ENCODE peak calls at places on chromosome 19, in four cellular contexts. L is HepG2, Y is K562, H is GM12878. G is an unnamed sample.

GRCh38 chr19:33447336-33448158 is 74.0 kb downstream of the CEBPG start:
- DNase-seq in L (no peak), H (no peak), Y (no peak), G (no peak)

GRCh38 chr19:19514881-19515763 is at the start of gene TSSK6:
- DNase-seq in L (peak), H (no peak), Y (no peak), G (no peak)

GRCh38 chr19:30029721-30030510 is 87.9 kb downstream of the URI1 start:
- DNase-seq in H (peak), L (no peak), Y (no peak), G (no peak)

GRCh38 chr19:38360351-38360750 is 14.0 kb upstream of the PSMD8 start:
- DNase-seq in Y (no peak), L (no peak), H (no peak), G (no peak)

GRCh38 chr19:19495614-19496603 is 19.4 kb downstream of the TSSK6 start:
- DNase-seq in H (no peak), L (no peak), Y (no peak), G (no peak)

GRCh38 chr19:51694318-51695085 is 1.4 kb downstream of the SPACA6 start:
- DNase-seq in Y (no peak), L (no peak), H (no peak), G (peak)

GRCh38 chr19:44692379-44692721 is 6.6 kb upstream of the CEACAM16 start:
- DNase-seq in H (no peak), Y (no peak), L (no peak), G (no peak)

GRCh38 chr19:52189745-52190678 is at the start of gene PPP2R1A:
- DNase-seq in H (peak), L (peak), Y (peak), G (peak)

DNA sequence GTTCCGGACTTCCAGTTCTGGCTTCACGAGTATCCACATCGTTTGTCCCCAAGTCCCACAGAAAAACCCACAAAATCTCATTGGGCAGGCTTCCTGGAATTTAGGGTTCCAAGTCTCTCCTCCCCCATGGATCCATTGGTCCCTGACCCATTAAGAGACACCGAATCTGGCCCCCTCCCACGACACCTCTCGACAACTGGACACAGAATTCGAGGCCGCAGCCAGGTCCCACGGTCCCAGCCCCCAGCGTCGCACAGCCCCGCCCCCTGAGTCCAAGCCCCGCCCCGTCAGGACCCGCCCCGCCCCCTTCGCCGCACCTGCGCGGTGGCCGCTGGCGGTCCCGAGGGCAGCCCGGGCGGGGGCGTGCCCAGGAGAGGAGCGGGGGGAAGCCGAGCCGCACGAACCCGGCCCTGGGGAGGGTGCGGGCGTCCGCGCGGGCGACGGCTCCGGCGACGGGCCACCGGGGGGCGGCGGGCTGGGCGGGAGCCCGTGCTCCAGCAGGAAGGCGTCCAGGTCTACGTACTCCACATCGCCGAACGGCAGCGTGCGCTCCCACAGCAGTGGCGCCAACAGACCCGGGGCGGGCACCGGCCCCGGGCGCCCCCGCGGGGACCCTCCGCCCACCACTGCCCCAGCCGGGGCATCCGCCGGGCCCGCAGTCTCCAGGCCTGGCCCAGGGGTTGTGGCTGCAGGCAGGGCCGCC is 1.8 kb downstream of the DBP start:
- DNase-seq in L (no peak), H (no peak), Y (peak), G (peak)
- TF ChIP-seq REST in L (peak), H (no peak), Y (no peak), G (no peak)

DNA sequence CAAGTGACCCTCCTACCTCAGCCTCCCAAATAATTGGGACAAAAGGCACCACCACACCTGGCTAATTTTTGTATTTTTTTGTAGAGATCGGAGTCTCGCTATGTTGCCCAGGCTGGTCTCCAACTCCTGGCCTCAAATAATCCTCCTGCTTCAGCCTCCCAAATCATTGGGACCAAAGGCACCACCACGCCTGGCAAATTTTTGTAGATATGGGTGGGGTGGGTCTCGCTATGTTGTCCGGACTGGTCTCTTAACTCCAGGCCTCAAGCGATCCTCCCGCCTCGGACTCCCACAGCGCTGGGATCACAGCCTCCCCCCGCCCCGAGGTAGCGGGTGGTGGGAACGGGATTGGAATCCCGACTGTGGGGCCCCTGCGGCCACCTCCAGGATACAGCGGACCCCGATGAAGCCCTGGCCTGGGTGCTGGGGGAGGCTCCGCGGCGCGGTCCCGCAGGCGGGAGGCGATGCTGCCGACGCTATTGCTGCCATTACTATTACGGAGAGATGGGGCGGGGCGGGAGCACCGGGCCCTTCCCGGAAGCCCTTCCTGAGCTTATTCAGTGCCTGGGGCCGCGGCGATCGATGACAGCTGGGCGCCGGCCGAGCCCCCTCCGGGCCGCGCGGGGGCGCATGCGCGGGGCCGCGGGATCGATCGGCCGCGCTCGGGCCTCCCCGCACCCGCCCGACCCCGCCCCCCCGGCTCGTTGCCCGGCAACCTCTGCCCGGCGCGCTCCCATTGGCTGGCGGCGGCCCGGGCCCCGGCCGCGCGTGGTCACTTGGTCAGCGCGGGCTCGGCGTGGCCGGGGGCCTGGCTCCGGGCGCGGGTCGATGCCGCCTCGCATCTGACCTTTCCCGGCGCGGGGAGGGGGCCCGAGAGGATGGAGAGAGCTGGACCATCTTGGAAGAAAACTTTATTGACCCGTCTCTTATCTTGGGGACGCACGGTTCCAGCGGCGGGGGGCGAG is 27.9 kb upstream of the ONECUT3 start:
- DNase-seq in L (peak), H (no peak), Y (peak), G (peak)
- TF ChIP-seq SMC3 in L (no peak), H (no peak), Y (no peak), G (no peak)

GRCh38 chr19:46660601-46661019 is 372 bp downstream of the DACT3 start:
- DNase-seq in L (no peak), Y (peak), H (no peak), G (peak)
- TF ChIP-seq YY1 in L (no peak), Y (no peak), H (no peak), G (no peak)

GRCh38 chr19:58499021-58499927 is 12.5 kb downstream of the SLC27A5 start:
- DNase-seq in Y (peak), L (peak), H (peak), G (peak)
- TF ChIP-seq REST in Y (peak), L (peak), H (peak), G (peak)

DNA sequence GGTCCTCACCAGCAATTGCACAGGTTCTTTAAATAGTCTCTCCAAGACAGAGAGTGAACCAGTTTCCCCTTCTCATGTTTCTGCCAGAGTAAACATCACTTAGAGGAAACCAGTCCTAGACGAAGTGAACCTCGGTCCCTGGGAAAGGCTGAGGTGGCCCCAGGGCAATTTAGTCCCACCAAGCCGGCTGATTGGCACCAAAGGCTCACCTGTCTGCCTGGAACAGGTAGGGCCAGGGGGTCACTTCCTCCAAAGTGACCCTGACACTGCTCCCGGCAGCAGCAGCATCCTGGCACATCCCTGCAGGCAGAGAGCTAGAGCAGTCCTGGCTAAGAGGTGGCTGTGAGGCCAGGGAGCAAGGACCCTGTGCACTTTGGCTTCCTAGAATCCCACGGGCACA is 122.8 kb upstream of the ZNF507 start:
- DNase-seq in L (no peak), Y (no peak), H (no peak), G (no peak)
- TF ChIP-seq SMC3 in L (no peak), Y (no peak), H (no peak), G (no peak)

DNA sequence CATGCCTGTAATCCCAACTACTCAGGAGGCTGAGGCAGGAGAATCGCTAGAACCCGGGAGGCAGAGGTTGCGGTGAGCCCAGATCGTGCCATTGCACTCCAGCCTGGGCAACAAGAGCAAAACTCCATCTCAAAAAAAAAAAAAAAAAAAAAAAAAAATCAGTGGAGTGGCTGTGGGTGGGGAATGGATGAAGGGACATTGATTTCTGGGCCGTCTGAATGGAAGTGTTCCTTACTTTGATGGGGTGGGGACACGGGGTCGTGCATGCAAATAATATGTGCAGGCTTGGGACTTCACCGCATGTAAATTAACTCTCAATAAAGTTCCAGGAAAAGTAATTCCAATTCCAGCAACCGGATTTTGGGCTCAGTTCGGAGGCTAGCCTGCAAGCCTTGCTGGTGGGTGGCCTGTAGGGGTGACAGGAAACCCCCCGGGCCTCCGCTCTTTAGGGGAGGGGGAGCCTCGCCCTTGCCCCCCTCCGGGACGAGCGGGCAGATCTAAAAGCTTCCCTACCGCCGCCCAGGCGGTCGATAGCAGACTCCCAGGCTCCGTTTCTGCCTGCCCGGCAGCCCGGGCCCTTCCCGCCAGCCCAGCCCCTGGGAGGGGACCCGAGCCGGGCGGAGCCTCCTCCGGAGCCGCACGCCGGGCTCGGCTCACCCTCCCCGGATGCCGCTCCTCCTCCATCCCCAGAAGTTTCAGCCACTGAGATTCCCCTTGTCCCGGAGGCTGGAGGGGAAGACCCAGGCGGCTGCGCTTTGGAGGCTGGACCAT is 48.0 kb upstream of the ADGRE5 start:
- DNase-seq in H (no peak), L (no peak), Y (no peak), G (peak)
- TF ChIP-seq YY1 in H (no peak), L (no peak), Y (no peak), G (no peak)

GRCh38 chr19:17266975-17267788 is at the start of gene BABAM1:
- DNase-seq in L (peak), H (peak), Y (peak), G (peak)
- TF ChIP-seq REST in L (peak), H (no peak), Y (no peak), G (peak)

GRCh38 chr19:42367929-42368328 is 22.2 kb downstream of the CNFN start:
- DNase-seq in Y (no peak), L (no peak), H (no peak), G (no peak)
- TF ChIP-seq SMC3 in Y (no peak), L (no peak), H (no peak), G (no peak)

DNA sequence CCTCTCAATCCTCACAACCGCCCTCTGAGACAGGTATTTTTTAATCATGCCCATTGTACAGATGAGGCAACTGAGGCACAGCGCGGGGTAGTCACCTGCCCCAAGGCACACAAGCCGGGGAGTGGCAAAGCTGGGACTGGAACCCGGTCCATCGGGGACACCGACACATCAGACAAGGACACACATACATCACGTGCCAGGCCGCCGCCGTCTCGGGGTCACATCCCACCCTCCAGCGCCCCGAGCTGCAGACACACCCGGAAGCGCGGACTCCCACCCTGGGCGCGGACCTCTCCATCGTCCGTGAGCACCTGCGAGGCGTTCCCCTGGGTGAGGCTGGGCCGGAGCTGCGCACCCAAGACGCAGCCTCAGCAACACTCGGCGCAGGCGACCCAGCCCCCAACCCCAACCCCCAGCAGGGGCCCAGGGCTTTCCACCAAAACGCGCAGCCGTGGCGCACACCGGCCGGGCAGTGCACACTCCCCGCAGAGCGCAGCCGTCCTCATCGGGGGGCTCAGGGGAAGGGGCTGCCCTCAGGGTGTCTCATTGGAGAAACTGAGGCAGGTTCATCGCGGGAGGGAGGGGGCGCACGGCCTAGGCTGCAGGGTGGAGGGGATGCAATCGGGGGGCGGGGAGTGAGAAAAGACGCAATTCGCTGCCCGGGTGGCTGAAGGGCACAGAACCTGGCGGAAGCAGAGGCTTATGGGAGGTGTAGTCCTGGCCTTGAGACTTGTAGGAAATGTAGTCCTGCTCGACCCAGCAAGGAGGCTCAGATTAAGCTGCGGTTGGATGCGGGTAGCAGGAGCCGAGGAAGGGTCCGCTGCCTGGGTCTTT is 1.9 kb upstream of the LMTK3 start:
- DNase-seq in H (no peak), L (peak), Y (peak), G (peak)
- TF ChIP-seq YY1 in H (peak), L (no peak), Y (no peak), G (no peak)

G was measured in SK-N-SH.